ENCODE peak calls at places on chromosomes 3 and 15, in eight cellular contexts. V is Daoy, Y is heart right ventricle, E is tibial nerve, F is B cell, O is NCI-H187 treated with DMSO at 0.1 percent for 48 hours, A is posterior vena cava, G is HEK293T. B is an unnamed sample.
A peak's percentile ranks its signal among the peaks of the same experiment; 100 is the strongest.

GRCh38 chr15:70101459-70102113 is 3.9 kb upstream of the TLE3 start:
- DNase-seq in V (peak; percentile 89), Y (peak; percentile 25), E (peak; percentile 59), F (no peak), O (peak; percentile 81), A (no peak), G (peak; percentile 77), B (peak; percentile 60)

GRCh38 chr3:124504332-124505059 is 225.8 kb upstream of the UMPS start:
- DNase-seq in V (peak; percentile 30), Y (peak; percentile 20), E (no peak), F (no peak), O (no peak), A (peak; percentile 82), G (no peak), B (peak; percentile 89)

GRCh38 chr15:73697033-73697467 is 12.9 kb downstream of the CD276 start:
- DNase-seq in V (peak; percentile 95), Y (peak; percentile 80), E (peak; percentile 70), F (peak; percentile 44), O (no peak), A (peak; percentile 95), G (no peak), B (peak; percentile 94)

GRCh38 chr3:52021869-52022268 is 26.2 kb upstream of the RPL29 start:
- DNase-seq in V (no peak), Y (peak; percentile 80), E (no peak), F (no peak), O (no peak), A (no peak), G (no peak), B (peak; percentile 86)

GRCh38 chr3:4766716-4767499 is 212.3 kb upstream of the BHLHE40 start:
- DNase-seq in V (no peak), Y (no peak), E (no peak), F (no peak), O (no peak), A (no peak), G (no peak), B (no peak)

GRCh38 chr3:111845996-111846395 is 13.1 kb upstream of the PHLDB2 start:
- DNase-seq in V (peak; percentile 43), Y (no peak), E (no peak), F (no peak), O (no peak), A (no peak), G (no peak), B (no peak)

GRCh38 chr3:5202267-5202666 is 14.8 kb downstream of the EDEM1 start:
- DNase-seq in V (no peak), Y (no peak), E (no peak), F (no peak), O (no peak), A (no peak), G (no peak), B (no peak)

GRCh38 chr15:71332605-71333004 is 217.3 kb downstream of the THSD4 start:
- DNase-seq in V (no peak), Y (no peak), E (no peak), F (no peak), O (no peak), A (no peak), G (no peak), B (no peak)

GRCh38 chr3:14789640-14790285 is 29.0 kb upstream of the FGD5 start:
- DNase-seq in V (no peak), Y (no peak), E (no peak), F (no peak), O (no peak), A (peak; percentile 48), G (no peak), B (peak; percentile 9)

GRCh38 chr3:156606729-156607128 is 51.8 kb upstream of the SSR3 start:
- DNase-seq in V (no peak), Y (no peak), E (no peak), F (no peak), O (no peak), A (no peak), G (no peak), B (no peak)

GRCh38 chr3:13274874-13275332 is 145.2 kb downstream of the NUP210 start:
- DNase-seq in V (no peak), Y (no peak), E (no peak), F (no peak), O (no peak), A (peak; percentile 60), G (no peak), B (peak; percentile 21)

GRCh38 chr3:11953350-11953749 is 50.8 kb upstream of the SYN2 start:
- DNase-seq in V (no peak), Y (no peak), E (no peak), F (no peak), O (no peak), A (no peak), G (no peak), B (no peak)

GRCh38 chr15:45064386-45064785 is 41.4 kb downstream of the SORD start:
- DNase-seq in V (no peak), Y (no peak), E (no peak), F (no peak), O (no peak), A (no peak), G (no peak), B (no peak)

GRCh38 chr15:43125095-43125661 is 8.2 kb upstream of the TMEM62 start:
- DNase-seq in V (no peak), Y (no peak), E (no peak), F (no peak), O (no peak), A (no peak), G (no peak), B (no peak)

GRCh38 chr15:68126415-68126814 is 72.3 kb downstream of the PIAS1 start:
- DNase-seq in V (no peak), Y (peak; percentile 32), E (no peak), F (no peak), O (no peak), A (peak; percentile 83), G (no peak), B (no peak)

GRCh38 chr3:152096280-152096679 is 172.4 kb upstream of the MBNL1 start:
- DNase-seq in V (no peak), Y (no peak), E (no peak), F (no peak), O (no peak), A (no peak), G (no peak), B (no peak)

GRCh38 chr3:124972457-124972856 is 37.9 kb upstream of the MUC13 start:
- DNase-seq in V (no peak), Y (no peak), E (no peak), F (no peak), O (peak; percentile 45), A (no peak), G (no peak), B (no peak)

GRCh38 chr3:196280689-196281463 is 6.7 kb downstream of the PCYT1A start:
- DNase-seq in V (no peak), Y (no peak), E (no peak), F (no peak), O (no peak), A (no peak), G (no peak), B (no peak)

GRCh38 chr15:75723847-75724660 is 11.4 kb upstream of the CSPG4 start:
- DNase-seq in V (peak; percentile 84), Y (peak; percentile 84), E (peak; percentile 91), F (peak; percentile 59), O (no peak), A (peak; percentile 98), G (peak; percentile 83), B (peak; percentile 96)

GRCh38 chr3:44929782-44930181 is 46.2 kb downstream of the ZDHHC3 start:
- DNase-seq in V (no peak), Y (no peak), E (no peak), F (no peak), O (no peak), A (no peak), G (no peak), B (no peak)

GRCh38 chr3:189720746-189721426 is 89.7 kb downstream of the TP63 start:
- DNase-seq in V (no peak), Y (no peak), E (no peak), F (no peak), O (no peak), A (no peak), G (no peak), B (no peak)

GRCh38 chr3:128226794-128227399 is 73.6 kb downstream of the EEFSEC start:
- DNase-seq in V (peak; percentile 59), Y (peak; percentile 49), E (no peak), F (no peak), O (no peak), A (peak; percentile 86), G (peak; percentile 84), B (no peak)

GRCh38 chr3:55750525-55750924 is 263.4 kb upstream of the WNT5A start:
- DNase-seq in V (peak; percentile 73), Y (no peak), E (no peak), F (no peak), O (no peak), A (no peak), G (no peak), B (no peak)

GRCh38 chr15:56815247-56815646 is 81.9 kb upstream of the ZNF280D start:
- DNase-seq in V (peak; percentile 79), Y (no peak), E (peak; percentile 23), F (no peak), O (no peak), A (no peak), G (no peak), B (no peak)

GRCh38 chr15:55829826-55830225 is 86.9 kb upstream of the PRTG start:
- DNase-seq in V (no peak), Y (no peak), E (no peak), F (no peak), O (no peak), A (no peak), G (no peak), B (no peak)

GRCh38 chr3:193595939-193596487 is 3.0 kb downstream of the OPA1 start:
- DNase-seq in V (no peak), Y (no peak), E (no peak), F (no peak), O (no peak), A (no peak), G (no peak), B (no peak)

GRCh38 chr3:156030735-156031134 is 89.6 kb upstream of the KCNAB1 start:
- DNase-seq in V (no peak), Y (no peak), E (no peak), F (no peak), O (no peak), A (no peak), G (no peak), B (no peak)

GRCh38 chr3:37993067-37993809 is 2.7 kb downstream of the VILL start:
- DNase-seq in V (no peak), Y (no peak), E (no peak), F (no peak), O (no peak), A (no peak), G (no peak), B (peak; percentile 22)

GRCh38 chr3:132659000-132659369 is 624 bp downstream of the ACAD11 start:
- DNase-seq in V (no peak), Y (no peak), E (peak; percentile 17), F (no peak), O (no peak), A (no peak), G (peak; percentile 49), B (no peak)

GRCh38 chr15:82808634-82809041 is 790 bp upstream of the WHAMM start:
- DNase-seq in V (no peak), Y (no peak), E (no peak), F (no peak), O (no peak), A (no peak), G (no peak), B (no peak)

GRCh38 chr3:111690242-111690641 is 95.1 kb upstream of the ZBED2 start:
- DNase-seq in V (peak; percentile 71), Y (no peak), E (no peak), F (no peak), O (peak; percentile 11), A (no peak), G (no peak), B (no peak)

GRCh38 chr3:8603115-8603710 is 41.4 kb downstream of the SSUH2 start:
- DNase-seq in V (no peak), Y (no peak), E (no peak), F (peak; percentile 26), O (no peak), A (no peak), G (no peak), B (no peak)

GRCh38 chr15:36256258-36256825 is 323.1 kb upstream of the CDIN1 start:
- DNase-seq in V (no peak), Y (no peak), E (no peak), F (no peak), O (no peak), A (no peak), G (no peak), B (no peak)

GRCh38 chr3:145191543-145191942 is 969.4 kb downstream of the PLOD2 start:
- DNase-seq in V (no peak), Y (no peak), E (no peak), F (no peak), O (no peak), A (no peak), G (no peak), B (no peak)

B was measured in aorta.